ENCODE peak calls at places on chromosomes 1 and 21, in nine cellular contexts. S is tibial artery; N is CD4-positive, alpha-beta T cell; E is stimulated activated CD4-positive, alpha-beta T cell treated with anti-CD3 and anti-CD28 coated beads, Interleukin-4, amount 100 ng/mL, for 1 hour; F is cardiac muscle cell; R is pons; X is skeletal muscle cell; O is T follicular helper cell; K is nucleus accumbens. V is an unnamed sample.

GRCh38 chr1:83761084-83761760 is 237.7 kb downstream of the TTLL7 start:
- DNase-seq in S (no peak), N (no peak), E (no peak), F (no peak), R (no peak), X (no peak), O (no peak), K (no peak), V (peak)

GRCh38 chr1:43766818-43767525 is 59.6 kb downstream of the ST3GAL3 start:
- DNase-seq in S (no peak), N (no peak), E (no peak), F (no peak), R (no peak), X (peak), O (no peak), K (no peak), V (no peak)

GRCh38 chr1:43622471-43622870 is 27.5 kb upstream of the KDM4A start:
- DNase-seq in S (no peak), N (no peak), E (no peak), F (peak), R (no peak), X (peak), O (no peak), K (no peak), V (no peak)

GRCh38 chr1:27960762-27961645 is 1.2 kb downstream of the XKR8 start:
- DNase-seq in S (peak), N (no peak), E (no peak), F (no peak), R (peak), X (no peak), O (no peak), K (no peak), V (no peak)

GRCh38 chr1:226314055-226314454 is 5.1 kb upstream of the LIN9 start:
- DNase-seq in S (no peak), N (no peak), E (no peak), F (no peak), R (no peak), X (no peak), O (no peak), K (no peak), V (no peak)

GRCh38 chr1:44068442-44068861 is 37.2 kb upstream of the SLC6A9 start:
- DNase-seq in S (peak), N (no peak), E (no peak), F (no peak), R (peak), X (no peak), O (no peak), K (no peak), V (no peak)

GRCh38 chr1:22711591-22712501 is 1.2 kb downstream of the EPHB2 start:
- DNase-seq in S (no peak), N (no peak), E (no peak), F (peak), R (no peak), X (no peak), O (no peak), K (no peak), V (no peak)

GRCh38 chr1:222521299-222522104 is 26.4 kb downstream of the HHIPL2 start:
- DNase-seq in S (no peak), N (no peak), E (no peak), F (peak), R (no peak), X (peak), O (no peak), K (no peak), V (no peak)

GRCh38 chr1:233005703-233006102 is 55.3 kb downstream of the NTPCR start:
- DNase-seq in S (no peak), N (no peak), E (no peak), F (peak), R (no peak), X (peak), O (no peak), K (no peak), V (no peak)

GRCh38 chr1:225462429-225462713 is 34.5 kb upstream of the LBR start:
- DNase-seq in S (no peak), N (no peak), E (no peak), F (no peak), R (no peak), X (no peak), O (no peak), K (no peak), V (no peak)

GRCh38 chr1:187129132-187129531 is 300.4 kb downstream of the PLA2G4A start:
- DNase-seq in S (no peak), N (no peak), E (no peak), F (no peak), R (no peak), X (no peak), O (no peak), K (no peak), V (no peak)

GRCh38 chr1:20551945-20552727 is at the start of gene FAM43B:
- DNase-seq in S (peak), N (no peak), E (peak), F (peak), R (peak), X (no peak), O (no peak), K (peak), V (no peak)

GRCh38 chr1:247156787-247157232 is 15.0 kb downstream of the ZNF124 start:
- DNase-seq in S (no peak), N (no peak), E (no peak), F (no peak), R (no peak), X (no peak), O (no peak), K (no peak), V (no peak)

GRCh38 chr1:218546314-218546713 is 201.2 kb downstream of the TGFB2 start:
- DNase-seq in S (no peak), N (no peak), E (no peak), F (peak), R (no peak), X (no peak), O (no peak), K (no peak), V (no peak)

GRCh38 chr1:12480748-12481362 is 137.2 kb downstream of the DHRS3 start:
- DNase-seq in S (no peak), N (peak), E (no peak), F (peak), R (no peak), X (no peak), O (no peak), K (no peak), V (peak)

GRCh38 chr1:171366816-171367215 is 52.8 kb downstream of the FMO4 start:
- DNase-seq in S (no peak), N (no peak), E (no peak), F (no peak), R (no peak), X (no peak), O (no peak), K (no peak), V (no peak)

GRCh38 chr1:119482517-119483425 is 24.2 kb upstream of the HSD3B1 start:
- DNase-seq in S (no peak), N (no peak), E (no peak), F (no peak), R (no peak), X (no peak), O (no peak), K (no peak), V (no peak)

GRCh38 chr21:31656199-31657095 is 3.0 kb upstream of the SOD1 start:
- DNase-seq in S (no peak), N (no peak), E (peak), F (no peak), R (no peak), X (no peak), O (no peak), K (no peak), V (no peak)

GRCh38 chr1:58441699-58442098 is 104.8 kb downstream of the OMA1 start:
- DNase-seq in S (no peak), N (no peak), E (no peak), F (no peak), R (no peak), X (no peak), O (no peak), K (no peak), V (no peak)

GRCh38 chr1:227939791-227940771 is 7.7 kb downstream of the WNT9A start:
- DNase-seq in S (peak), N (no peak), E (no peak), F (no peak), R (no peak), X (no peak), O (no peak), K (no peak), V (no peak)

GRCh38 chr21:45417256-45417950 is 12.4 kb downstream of the COL18A1 start:
- DNase-seq in S (no peak), N (no peak), E (no peak), F (no peak), R (no peak), X (no peak), O (no peak), K (no peak), V (no peak)

GRCh38 chr1:12384836-12385456 is 155.1 kb downstream of the VPS13D start:
- DNase-seq in S (no peak), N (no peak), E (no peak), F (no peak), R (no peak), X (no peak), O (peak), K (no peak), V (no peak)

GRCh38 chr1:115077286-115077983 is 11.9 kb downstream of the TSPAN2 start:
- DNase-seq in S (no peak), N (no peak), E (no peak), F (no peak), R (no peak), X (no peak), O (no peak), K (no peak), V (no peak)

GRCh38 chr1:151401125-151401788 is 1.9 kb downstream of the PSMB4 start:
- DNase-seq in S (no peak), N (no peak), E (no peak), F (no peak), R (no peak), X (no peak), O (no peak), K (no peak), V (no peak)

GRCh38 chr1:111672338-111672737 is 52.7 kb downstream of the RAP1A start:
- DNase-seq in S (no peak), N (no peak), E (no peak), F (no peak), R (no peak), X (no peak), O (no peak), K (no peak), V (no peak)

GRCh38 chr1:247386217-247386616 is 29.8 kb upstream of the NLRP3 start:
- DNase-seq in S (no peak), N (no peak), E (no peak), F (no peak), R (no peak), X (no peak), O (no peak), K (no peak), V (no peak)